ENCODE peak calls at places on chromosomes 6 and 20, in six cellular contexts. One of them, this sample, is unnamed.
A peak's percentile ranks its signal among the peaks of the same experiment; 100 is the strongest.

GRCh38 chr6:168533428-168533827 is 92.4 kb downstream of the SMOC2 start:
- DNase-seq in breast epithelium: no peak
- DNase-seq in CD8-positive, alpha-beta T cell: no peak
- DNase-seq in fibroblast of the aortic adventitia: peak; percentile 37
- DNase-seq in cardiac fibroblast: peak; percentile 26
- DNase-seq in GM06990: no peak
- DNase-seq in this sample: no peak

GRCh38 chr6:159929819-159930218 is 39.0 kb downstream of the MAS1 start:
- DNase-seq in cardiac fibroblast: no peak
- DNase-seq in GM06990: peak; percentile 65
- DNase-seq in breast epithelium: no peak
- DNase-seq in fibroblast of the aortic adventitia: no peak
- DNase-seq in CD8-positive, alpha-beta T cell: peak; percentile 57
- DNase-seq in this sample: no peak

GRCh38 chr6:152277826-152278247 is 359.3 kb downstream of the SYNE1 start:
- DNase-seq in breast epithelium: no peak
- DNase-seq in GM06990: no peak
- DNase-seq in cardiac fibroblast: no peak
- DNase-seq in CD8-positive, alpha-beta T cell: no peak
- DNase-seq in fibroblast of the aortic adventitia: no peak
- DNase-seq in this sample: no peak

GRCh38 chr20:52830598-52830997 is 141.6 kb upstream of the TSHZ2 start:
- DNase-seq in CD8-positive, alpha-beta T cell: no peak
- DNase-seq in breast epithelium: no peak
- DNase-seq in fibroblast of the aortic adventitia: no peak
- DNase-seq in GM06990: no peak
- DNase-seq in cardiac fibroblast: no peak
- DNase-seq in this sample: no peak

GRCh38 chr6:36957773-36958271 is 3.3 kb downstream of the PI16 start:
- DNase-seq in GM06990: no peak
- DNase-seq in breast epithelium: no peak
- DNase-seq in fibroblast of the aortic adventitia: no peak
- DNase-seq in CD8-positive, alpha-beta T cell: no peak
- DNase-seq in cardiac fibroblast: no peak
- DNase-seq in this sample: no peak

GRCh38 chr6:139846538-139847321 is 472.3 kb upstream of the CITED2 start:
- DNase-seq in fibroblast of the aortic adventitia: no peak
- DNase-seq in GM06990: no peak
- DNase-seq in CD8-positive, alpha-beta T cell: no peak
- DNase-seq in cardiac fibroblast: no peak
- DNase-seq in breast epithelium: no peak
- DNase-seq in this sample: no peak

GRCh38 chr6:89237158-89237557 is 20.0 kb upstream of the GABRR1 start:
- DNase-seq in CD8-positive, alpha-beta T cell: no peak
- DNase-seq in breast epithelium: no peak
- DNase-seq in cardiac fibroblast: no peak
- DNase-seq in GM06990: no peak
- DNase-seq in fibroblast of the aortic adventitia: no peak
- DNase-seq in this sample: no peak

GRCh38 chr20:3250091-3250504 is 11.1 kb upstream of the SLC4A11 start:
- DNase-seq in cardiac fibroblast: no peak
- DNase-seq in GM06990: no peak
- DNase-seq in CD8-positive, alpha-beta T cell: no peak
- DNase-seq in fibroblast of the aortic adventitia: no peak
- DNase-seq in breast epithelium: no peak
- DNase-seq in this sample: no peak

GRCh38 chr6:161274488-161274858 is 612 bp upstream of the AGPAT4 start:
- DNase-seq in breast epithelium: no peak
- DNase-seq in fibroblast of the aortic adventitia: no peak
- DNase-seq in CD8-positive, alpha-beta T cell: no peak
- DNase-seq in cardiac fibroblast: peak; percentile 8
- DNase-seq in GM06990: no peak
- DNase-seq in this sample: no peak

GRCh38 chr6:44028767-44029166 is 98.5 kb downstream of the MRPL14 start:
- DNase-seq in breast epithelium: no peak
- DNase-seq in CD8-positive, alpha-beta T cell: no peak
- DNase-seq in fibroblast of the aortic adventitia: peak; percentile 97
- DNase-seq in cardiac fibroblast: peak; percentile 81
- DNase-seq in GM06990: no peak
- DNase-seq in this sample: no peak

GRCh38 chr6:43778131-43778857 is 8.3 kb downstream of the VEGFA start:
- DNase-seq in GM06990: no peak
- DNase-seq in breast epithelium: no peak
- DNase-seq in fibroblast of the aortic adventitia: no peak
- DNase-seq in CD8-positive, alpha-beta T cell: no peak
- DNase-seq in cardiac fibroblast: no peak
- DNase-seq in this sample: no peak

GRCh38 chr20:63216041-63216848 is at the start of gene YTHDF1:
- DNase-seq in CD8-positive, alpha-beta T cell: peak; percentile 95
- DNase-seq in cardiac fibroblast: peak; percentile 96
- DNase-seq in fibroblast of the aortic adventitia: peak; percentile 89
- DNase-seq in GM06990: peak; percentile 100
- DNase-seq in breast epithelium: peak; percentile 96
- DNase-seq in this sample: peak; percentile 68

GRCh38 chr6:3744901-3745470 is 6.5 kb downstream of the PXDC1 start:
- DNase-seq in CD8-positive, alpha-beta T cell: no peak
- DNase-seq in fibroblast of the aortic adventitia: no peak
- DNase-seq in GM06990: no peak
- DNase-seq in cardiac fibroblast: no peak
- DNase-seq in breast epithelium: no peak
- DNase-seq in this sample: no peak

GRCh38 chr20:63080411-63080810 is 73.6 kb upstream of the BHLHE23 start:
- DNase-seq in CD8-positive, alpha-beta T cell: no peak
- DNase-seq in breast epithelium: no peak
- DNase-seq in fibroblast of the aortic adventitia: no peak
- DNase-seq in GM06990: no peak
- DNase-seq in cardiac fibroblast: no peak
- DNase-seq in this sample: no peak

GRCh38 chr6:46421239-46421638 is 70.0 kb downstream of the RCAN2 start:
- DNase-seq in GM06990: no peak
- DNase-seq in CD8-positive, alpha-beta T cell: no peak
- DNase-seq in breast epithelium: no peak
- DNase-seq in fibroblast of the aortic adventitia: no peak
- DNase-seq in cardiac fibroblast: peak; percentile 6
- DNase-seq in this sample: no peak

GRCh38 chr6:166610104-166610503 is 16.9 kb downstream of the RPS6KA2 start:
- DNase-seq in cardiac fibroblast: no peak
- DNase-seq in GM06990: no peak
- DNase-seq in breast epithelium: no peak
- DNase-seq in fibroblast of the aortic adventitia: no peak
- DNase-seq in CD8-positive, alpha-beta T cell: no peak
- DNase-seq in this sample: no peak

GRCh38 chr6:31836036-31836675 is 8.6 kb downstream of the HSPA1B start:
- DNase-seq in cardiac fibroblast: peak; percentile 23
- DNase-seq in fibroblast of the aortic adventitia: no peak
- DNase-seq in GM06990: no peak
- DNase-seq in breast epithelium: no peak
- DNase-seq in CD8-positive, alpha-beta T cell: no peak
- DNase-seq in this sample: no peak

GRCh38 chr6:53979468-53980067 is 131.7 kb upstream of the MLIP start:
- DNase-seq in fibroblast of the aortic adventitia: peak; percentile 70
- DNase-seq in cardiac fibroblast: peak; percentile 69
- DNase-seq in CD8-positive, alpha-beta T cell: no peak
- DNase-seq in breast epithelium: no peak
- DNase-seq in GM06990: no peak
- DNase-seq in this sample: no peak

GRCh38 chr6:69416739-69417138 is 380.1 kb downstream of the LMBRD1 start:
- DNase-seq in CD8-positive, alpha-beta T cell: no peak
- DNase-seq in breast epithelium: no peak
- DNase-seq in fibroblast of the aortic adventitia: no peak
- DNase-seq in cardiac fibroblast: peak; percentile 11
- DNase-seq in GM06990: no peak
- DNase-seq in this sample: no peak

GRCh38 chr20:14700641-14700965 is 363.2 kb upstream of the FLRT3 start:
- DNase-seq in fibroblast of the aortic adventitia: peak; percentile 39
- DNase-seq in GM06990: no peak
- DNase-seq in breast epithelium: no peak
- DNase-seq in cardiac fibroblast: peak; percentile 27
- DNase-seq in CD8-positive, alpha-beta T cell: no peak
- DNase-seq in this sample: no peak

DNA sequence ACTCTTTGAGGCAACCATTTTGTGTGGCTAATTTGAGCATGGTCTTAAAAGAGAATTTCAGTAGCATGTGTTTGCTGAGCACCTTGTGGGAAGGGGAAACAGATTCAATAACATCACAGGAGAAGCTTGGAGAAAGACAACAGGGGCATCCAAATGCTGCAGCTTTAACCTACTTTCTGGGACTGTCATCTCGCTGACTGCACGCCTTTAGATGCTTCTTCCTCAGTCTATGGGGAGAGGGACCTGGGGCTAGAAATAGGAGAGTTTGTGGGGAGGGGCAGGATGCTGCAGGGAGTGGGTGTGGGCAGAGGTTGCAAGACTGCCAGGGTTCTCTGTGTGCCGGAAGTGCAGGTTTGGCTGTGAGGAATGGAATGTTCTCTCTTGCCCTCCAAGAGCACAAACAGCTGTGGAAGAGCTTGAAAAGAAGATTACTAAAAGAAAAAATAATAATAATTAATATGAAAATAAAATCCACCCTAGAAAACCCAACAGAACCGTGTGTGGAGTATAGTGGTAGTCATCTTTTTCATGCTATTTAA is 93.2 kb downstream of the FOXO3 start:
- DNase-seq in breast epithelium: peak; percentile 70
- DNase-seq in GM06990: no peak
- DNase-seq in cardiac fibroblast: peak; percentile 88
- DNase-seq in CD8-positive, alpha-beta T cell: no peak
- DNase-seq in fibroblast of the aortic adventitia: peak; percentile 70
- DNase-seq in this sample: no peak
- H3K4me3 ChIP-seq in breast epithelium: no peak overlapping the region
- H3K4me3 ChIP-seq in GM06990: no peak overlapping the region
- H3K4me3 ChIP-seq in cardiac fibroblast: no peak overlapping the region
- H3K4me3 ChIP-seq in CD8-positive, alpha-beta T cell: no peak overlapping the region
- H3K4me3 ChIP-seq in fibroblast of the aortic adventitia: no peak overlapping the region
- H3K4me3 ChIP-seq in this sample: no peak overlapping the region

GRCh38 chr20:35772563-35773058 is 796 bp downstream of the PHF20 start:
- DNase-seq in cardiac fibroblast: no peak
- DNase-seq in CD8-positive, alpha-beta T cell: no peak
- DNase-seq in GM06990: no peak
- DNase-seq in fibroblast of the aortic adventitia: peak; percentile 14
- DNase-seq in breast epithelium: no peak
- DNase-seq in this sample: no peak

GRCh38 chr20:35771689-35772562 is at the start of gene PHF20:
- DNase-seq in fibroblast of the aortic adventitia: peak; percentile 97
- DNase-seq in cardiac fibroblast: peak; percentile 99
- DNase-seq in GM06990: peak; percentile 98
- DNase-seq in CD8-positive, alpha-beta T cell: peak; percentile 100
- DNase-seq in breast epithelium: peak; percentile 99
- DNase-seq in this sample: peak; percentile 96

GRCh38 chr20:35771367-35771688 is 487 bp upstream of the PHF20 start:
- DNase-seq in cardiac fibroblast: no peak
- DNase-seq in breast epithelium: no peak
- DNase-seq in GM06990: no peak
- DNase-seq in fibroblast of the aortic adventitia: no peak
- DNase-seq in CD8-positive, alpha-beta T cell: no peak
- DNase-seq in this sample: no peak

GRCh38 chr20:35766843-35767242 is 5.0 kb upstream of the PHF20 start:
- DNase-seq in GM06990: no peak
- DNase-seq in cardiac fibroblast: no peak
- DNase-seq in fibroblast of the aortic adventitia: no peak
- DNase-seq in CD8-positive, alpha-beta T cell: no peak
- DNase-seq in breast epithelium: no peak
- DNase-seq in this sample: no peak

GRCh38 chr20:35768731-35769664 is 2.8 kb upstream of the PHF20 start:
- DNase-seq in breast epithelium: peak; percentile 97
- DNase-seq in cardiac fibroblast: peak; percentile 99
- DNase-seq in CD8-positive, alpha-beta T cell: peak; percentile 25
- DNase-seq in GM06990: peak; percentile 37
- DNase-seq in fibroblast of the aortic adventitia: peak; percentile 99
- DNase-seq in this sample: peak; percentile 94
- H3K4me3 ChIP-seq in breast epithelium: no peak overlapping the region
- H3K4me3 ChIP-seq in cardiac fibroblast: no peak overlapping the region
- H3K4me3 ChIP-seq in CD8-positive, alpha-beta T cell: peak overlapping the region; percentile 23
- H3K4me3 ChIP-seq in GM06990: no peak overlapping the region
- H3K4me3 ChIP-seq in fibroblast of the aortic adventitia: no peak overlapping the region
- H3K4me3 ChIP-seq in this sample: no peak overlapping the region

GRCh38 chr6:134722429-134722828 is 227.5 kb downstream of the ALDH8A1 start:
- DNase-seq in GM06990: no peak
- DNase-seq in cardiac fibroblast: no peak
- DNase-seq in breast epithelium: no peak
- DNase-seq in CD8-positive, alpha-beta T cell: no peak
- DNase-seq in fibroblast of the aortic adventitia: peak; percentile 54
- DNase-seq in this sample: no peak
- H3K4me3 ChIP-seq in GM06990: no peak overlapping the region
- H3K4me3 ChIP-seq in cardiac fibroblast: no peak overlapping the region
- H3K4me3 ChIP-seq in breast epithelium: no peak overlapping the region
- H3K4me3 ChIP-seq in CD8-positive, alpha-beta T cell: no peak overlapping the region
- H3K4me3 ChIP-seq in fibroblast of the aortic adventitia: no peak overlapping the region
- H3K4me3 ChIP-seq in this sample: no peak overlapping the region

GRCh38 chr6:61886608-61887259 is 399.3 kb downstream of the KHDRBS2 start:
- DNase-seq in cardiac fibroblast: no peak
- DNase-seq in CD8-positive, alpha-beta T cell: no peak
- DNase-seq in fibroblast of the aortic adventitia: no peak
- DNase-seq in GM06990: no peak
- DNase-seq in breast epithelium: no peak
- DNase-seq in this sample: no peak

GRCh38 chr6:61887425-61887824 is 398.6 kb downstream of the KHDRBS2 start:
- DNase-seq in GM06990: no peak
- DNase-seq in breast epithelium: no peak
- DNase-seq in CD8-positive, alpha-beta T cell: no peak
- DNase-seq in fibroblast of the aortic adventitia: no peak
- DNase-seq in cardiac fibroblast: no peak
- DNase-seq in this sample: no peak
- H3K4me3 ChIP-seq in GM06990: no peak overlapping the region
- H3K4me3 ChIP-seq in breast epithelium: no peak overlapping the region
- H3K4me3 ChIP-seq in CD8-positive, alpha-beta T cell: no peak overlapping the region
- H3K4me3 ChIP-seq in fibroblast of the aortic adventitia: no peak overlapping the region
- H3K4me3 ChIP-seq in cardiac fibroblast: no peak overlapping the region
- H3K4me3 ChIP-seq in this sample: no peak overlapping the region

GRCh38 chr6:127129281-127129680 is 10.8 kb downstream of the RSPO3 start:
- DNase-seq in cardiac fibroblast: no peak
- DNase-seq in fibroblast of the aortic adventitia: peak; percentile 34
- DNase-seq in GM06990: no peak
- DNase-seq in breast epithelium: no peak
- DNase-seq in CD8-positive, alpha-beta T cell: no peak
- DNase-seq in this sample: no peak
- H3K4me3 ChIP-seq in cardiac fibroblast: no peak overlapping the region
- H3K4me3 ChIP-seq in fibroblast of the aortic adventitia: no peak overlapping the region
- H3K4me3 ChIP-seq in GM06990: no peak overlapping the region
- H3K4me3 ChIP-seq in breast epithelium: no peak overlapping the region
- H3K4me3 ChIP-seq in CD8-positive, alpha-beta T cell: no peak overlapping the region
- H3K4me3 ChIP-seq in this sample: no peak overlapping the region

GRCh38 chr6:7730411-7730810 is 4.5 kb downstream of the BMP6 start:
- DNase-seq in breast epithelium: no peak
- DNase-seq in fibroblast of the aortic adventitia: peak; percentile 44
- DNase-seq in cardiac fibroblast: peak; percentile 28
- DNase-seq in CD8-positive, alpha-beta T cell: no peak
- DNase-seq in GM06990: no peak
- DNase-seq in this sample: no peak
- H3K4me3 ChIP-seq in breast epithelium: no peak overlapping the region
- H3K4me3 ChIP-seq in fibroblast of the aortic adventitia: no peak overlapping the region
- H3K4me3 ChIP-seq in cardiac fibroblast: no peak overlapping the region
- H3K4me3 ChIP-seq in CD8-positive, alpha-beta T cell: no peak overlapping the region
- H3K4me3 ChIP-seq in GM06990: no peak overlapping the region
- H3K4me3 ChIP-seq in this sample: no peak overlapping the region

GRCh38 chr6:100464162-100464851 is 414 bp downstream of the SIM1 start:
- DNase-seq in CD8-positive, alpha-beta T cell: no peak
- DNase-seq in GM06990: no peak
- DNase-seq in fibroblast of the aortic adventitia: no peak
- DNase-seq in cardiac fibroblast: no peak
- DNase-seq in breast epithelium: no peak
- DNase-seq in this sample: no peak
- H3K4me3 ChIP-seq in CD8-positive, alpha-beta T cell: no peak overlapping the region
- H3K4me3 ChIP-seq in GM06990: no peak overlapping the region
- H3K4me3 ChIP-seq in fibroblast of the aortic adventitia: no peak overlapping the region
- H3K4me3 ChIP-seq in cardiac fibroblast: no peak overlapping the region
- H3K4me3 ChIP-seq in breast epithelium: peak overlapping the region; percentile 35
- H3K4me3 ChIP-seq in this sample: no peak overlapping the region